ENCODE peak calls at places on chromosomes 13 and 19, in six cellular contexts. O is WTC11, B is endothelial cell of umbilical vein, E is H1, N is K562, X is HepG2. M is an unnamed sample.

GRCh38 chr19:38592940-38593339 is 24.8 kb downstream of the MAP4K1 start:
- DNase-seq in N (no peak), X (no peak), E (no peak), O (peak), B (no peak), M (no peak)

GRCh38 chr13:112434032-112434431 is 57.9 kb downstream of the SPACA7 start:
- DNase-seq in B (no peak), O (no peak), X (no peak), E (no peak), N (no peak), M (no peak)

GRCh38 chr19:54405628-54406027 is 9.6 kb upstream of the TTYH1 start:
- DNase-seq in B (no peak), E (no peak), X (no peak), O (no peak), N (no peak), M (no peak)

GRCh38 chr19:54462713-54463530 is 656 bp downstream of the LENG9 start:
- DNase-seq in N (peak), O (peak), X (peak), B (peak), E (peak), M (peak)

GRCh38 chr19:39135701-39136100 is 10.1 kb downstream of the PAK4 start:
- DNase-seq in E (no peak), O (no peak), X (no peak), N (no peak), B (no peak), M (no peak)

GRCh38 chr19:3207466-3208242 is 16.8 kb upstream of the CELF5 start:
- DNase-seq in E (peak), B (no peak), O (peak), N (peak), X (no peak), M (no peak)

GRCh38 chr13:100403675-100404074 is 184.9 kb downstream of the GGACT start:
- DNase-seq in N (no peak), B (no peak), E (no peak), O (peak), X (no peak), M (no peak)

GRCh38 chr19:42555317-42555716 is 27.0 kb upstream of the CEACAM1 start:
- DNase-seq in O (no peak), B (no peak), X (no peak), E (no peak), N (no peak), M (no peak)

GRCh38 chr13:35727881-35728280 is 251.4 kb upstream of the MAB21L1 start:
- DNase-seq in N (no peak), B (no peak), O (no peak), E (no peak), X (no peak), M (no peak)

GRCh38 chr19:38017504-38018150 is 110.6 kb downstream of the SIPA1L3 start:
- DNase-seq in N (no peak), E (no peak), X (no peak), O (no peak), B (no peak), M (no peak)

GRCh38 chr13:113437408-113438010 is 15.8 kb downstream of the ADPRHL1 start:
- DNase-seq in X (peak), O (no peak), N (no peak), B (no peak), E (no peak), M (no peak)
- TF ChIP-seq JUN in X (no peak), O (no peak), N (no peak), B (no peak), E (no peak), M (no peak)

GRCh38 chr19:34044011-34044410 is 128.3 kb upstream of the LSM14A start:
- DNase-seq in B (no peak), O (no peak), E (no peak), X (no peak), N (no peak), M (no peak)

DNA sequence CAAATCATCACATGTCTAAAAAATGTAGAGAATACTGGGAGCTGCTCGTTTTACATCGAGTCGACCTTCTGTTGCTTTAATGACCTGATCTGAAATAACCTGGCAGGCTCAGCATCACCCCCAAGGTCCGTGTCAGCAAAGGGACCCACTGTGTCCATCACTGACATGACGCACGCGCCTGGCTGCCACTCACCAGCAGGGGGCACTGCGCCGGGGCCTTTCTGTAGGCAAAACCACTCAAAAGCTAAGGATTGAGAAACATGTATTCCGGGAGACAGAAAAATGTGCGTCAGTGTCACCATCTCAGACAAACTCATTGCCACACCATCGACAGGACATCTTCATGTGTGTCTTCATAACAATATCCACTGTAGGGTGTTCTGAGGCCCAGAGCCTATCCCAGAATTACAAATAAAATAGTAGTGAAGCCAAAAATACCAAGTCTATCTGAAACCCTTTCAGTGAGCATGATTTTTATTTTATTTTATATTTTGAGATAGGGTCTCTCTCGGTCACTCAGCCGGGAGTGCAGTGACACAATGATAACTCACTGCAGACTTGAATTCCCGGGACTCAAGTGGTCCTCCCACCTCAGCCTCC is 130.3 kb upstream of the LSM14A start:
- DNase-seq in B (peak), E (peak), O (peak), X (peak), N (peak), M (peak)
- TF ChIP-seq JUN in B (no peak), E (no peak), O (no peak), X (no peak), N (no peak), M (no peak)

DNA sequence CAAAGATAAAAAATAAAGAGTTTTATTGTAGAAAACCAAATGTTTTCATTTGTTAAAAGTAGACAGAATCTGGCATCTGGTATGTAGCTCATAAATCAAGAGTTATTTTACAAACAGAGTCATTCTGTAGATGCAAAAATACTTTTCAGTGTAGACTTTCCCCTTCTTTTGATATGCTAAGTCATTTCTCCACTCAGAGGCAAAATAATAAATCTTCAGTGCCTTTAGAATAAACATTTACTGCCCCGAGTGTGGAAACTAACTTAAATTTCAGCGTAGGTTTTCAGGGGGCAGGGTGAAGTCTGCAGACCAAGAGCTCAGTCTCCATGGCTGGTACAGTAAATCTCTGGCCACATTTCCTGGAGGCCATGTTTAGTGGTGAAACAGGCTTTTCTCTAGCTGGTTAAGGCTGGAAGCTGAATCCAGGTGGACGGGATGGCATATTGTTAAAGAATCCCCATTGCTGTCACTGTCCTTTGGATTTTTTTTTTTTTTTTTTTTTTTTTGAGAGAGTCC is 13.1 kb upstream of the ADPRHL1 start:
- DNase-seq in X (no peak), B (no peak), E (no peak), N (no peak), O (no peak), M (no peak)
- TF ChIP-seq JUN in X (no peak), B (no peak), E (no peak), N (no peak), O (no peak), M (no peak)

DNA sequence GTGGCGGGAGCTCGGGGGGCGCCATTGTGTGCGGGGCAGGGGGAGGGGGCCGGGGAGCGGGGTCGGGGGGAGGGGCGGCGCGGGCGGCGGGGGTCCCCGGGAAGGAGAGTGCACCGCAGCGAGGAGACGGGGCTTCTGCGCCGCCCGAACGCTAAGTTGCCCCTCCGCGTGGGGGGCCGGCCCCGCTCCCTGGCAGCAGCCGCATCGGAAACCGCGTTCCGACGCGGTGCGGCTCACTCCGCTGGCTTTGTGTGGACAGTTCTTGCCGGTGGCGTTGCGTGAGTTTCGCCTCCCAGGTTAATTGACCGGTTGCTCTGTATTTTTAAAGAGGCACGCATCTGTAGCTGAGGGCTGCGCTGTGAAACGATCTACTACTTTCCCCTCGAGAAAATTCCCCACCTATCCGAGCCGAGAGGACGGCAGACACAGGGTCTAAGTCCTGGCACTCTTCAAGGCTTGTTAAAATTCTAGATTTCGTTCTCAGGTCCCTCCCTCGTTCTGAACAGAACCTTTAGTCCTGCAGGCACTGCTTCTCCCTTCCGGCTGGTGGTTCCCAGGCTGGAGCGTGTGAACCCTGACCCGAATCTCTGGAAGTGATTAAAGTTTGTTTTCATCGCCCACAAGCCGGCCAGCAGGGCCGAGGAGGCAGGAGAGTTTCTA is 861 bp downstream of the ARHGEF7 start:
- DNase-seq in X (peak), B (peak), N (no peak), O (peak), E (peak), M (no peak)
- TF ChIP-seq JUN in X (no peak), B (no peak), N (no peak), O (no peak), E (no peak), M (no peak)

DNA sequence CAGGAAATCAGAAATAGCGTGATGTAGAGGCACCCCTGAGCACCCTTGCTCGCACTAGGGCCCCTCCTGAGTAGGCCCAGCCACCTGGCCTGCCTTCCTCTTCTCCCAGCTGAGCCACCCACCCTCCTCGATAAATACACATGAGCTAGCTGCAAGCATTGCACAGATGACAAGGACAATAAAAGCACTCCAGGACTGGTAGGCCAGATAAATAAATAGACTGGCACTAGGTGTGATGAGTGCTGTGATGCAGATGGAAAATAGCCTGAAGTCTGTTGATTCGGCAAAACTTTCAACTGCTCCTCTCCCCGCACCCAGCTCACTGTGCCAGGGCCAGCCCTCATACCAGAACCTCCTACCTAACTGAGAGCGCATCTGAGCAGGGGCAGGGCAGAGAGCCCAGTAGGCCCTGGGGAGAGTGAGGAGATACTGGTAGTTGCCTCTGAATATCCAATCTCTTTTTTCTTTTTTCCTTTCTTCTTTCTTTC is 54.5 kb upstream of the GPI start:
- DNase-seq in X (no peak), B (no peak), N (no peak), E (no peak), O (no peak), M (no peak)
- TF ChIP-seq JUN in X (no peak), B (no peak), N (no peak), E (no peak), O (no peak), M (no peak)